ENCODE peak calls at places on chromosomes 11 and 22, in eight cellular contexts. C, Y, P, R, A, G, V and S are unnamed samples.

GRCh38 chr11:94774345-94774744 is 6.2 kb downstream of the AMOTL1 start:
- DNase-seq in R (no peak), A (no peak), V (no peak), G (no peak), Y (no peak), C (no peak), P (no peak), S (no peak)

GRCh38 chr22:27751277-27752070 is 50.1 kb downstream of the MN1 start:
- DNase-seq in G (no peak), R (no peak), A (no peak), V (no peak), Y (no peak), C (no peak), P (no peak), S (no peak)

GRCh38 chr22:44431256-44431655 is 66.8 kb downstream of the RTL6 start:
- DNase-seq in G (no peak), A (no peak), C (no peak), Y (no peak), V (no peak), P (no peak), R (no peak), S (no peak)

GRCh38 chr11:95831198-95831883 is 41.0 kb downstream of the CEP57 start:
- DNase-seq in Y (no peak), R (no peak), G (no peak), V (peak), A (peak), P (no peak), C (no peak), S (peak)

GRCh38 chr11:119885067-119885466 is 156.1 kb upstream of the NECTIN1 start:
- DNase-seq in V (no peak), A (no peak), R (no peak), Y (no peak), P (no peak), G (no peak), C (no peak), S (no peak)

GRCh38 chr11:37657645-37658044 is 1059.6 kb upstream of the RAG2 start:
- DNase-seq in P (no peak), G (no peak), Y (no peak), R (no peak), A (no peak), C (no peak), V (peak), S (peak)

GRCh38 chr22:46773074-46773473 is 10.6 kb downstream of the TBC1D22A start:
- DNase-seq in Y (no peak), V (no peak), R (no peak), C (no peak), A (no peak), P (no peak), G (no peak), S (no peak)

GRCh38 chr22:32909561-32910348 is 108.2 kb downstream of the TIMP3 start:
- DNase-seq in R (no peak), Y (no peak), G (no peak), P (no peak), C (no peak), A (no peak), V (no peak), S (no peak)

GRCh38 chr11:114296979-114297372 is 777 bp downstream of the NNMT start:
- DNase-seq in R (no peak), C (no peak), P (no peak), G (no peak), V (peak), Y (no peak), A (no peak), S (no peak)

GRCh38 chr11:83006877-83007330 is 64.8 kb downstream of the RAB30 start:
- DNase-seq in C (no peak), G (no peak), V (peak), P (no peak), A (no peak), Y (no peak), R (peak), S (peak)